ENCODE peak calls at places on chromosomes 4 and X, in five cellular contexts. One of them, this sample, is unnamed.

GRCh38 chr4:165048170-165048569 is 5.5 kb upstream of the TRIM75 start:
- DNase-seq in psoas muscle: no peak
- DNase-seq in heart left ventricle: no peak
- DNase-seq in colonic mucosa: no peak
- DNase-seq in thoracic aorta: no peak
- DNase-seq in this sample: no peak

GRCh38 chr4:1347410-1347864 is 429 bp downstream of the UVSSA start:
- DNase-seq in colonic mucosa: peak
- DNase-seq in psoas muscle: peak
- DNase-seq in thoracic aorta: peak
- DNase-seq in heart left ventricle: peak
- DNase-seq in this sample: peak

GRCh38 chrX:102345916-102346315 is 93.9 kb downstream of the NXF2B start:
- DNase-seq in heart left ventricle: peak
- DNase-seq in psoas muscle: peak
- DNase-seq in colonic mucosa: peak
- DNase-seq in thoracic aorta: peak
- DNase-seq in this sample: peak

GRCh38 chr4:114132830-114133229 is 153.4 kb upstream of the ARSJ start:
- DNase-seq in heart left ventricle: no peak
- DNase-seq in thoracic aorta: no peak
- DNase-seq in colonic mucosa: no peak
- DNase-seq in psoas muscle: no peak
- DNase-seq in this sample: no peak

GRCh38 chrX:110466790-110467189 is 108.1 kb downstream of the RTL9 start:
- DNase-seq in colonic mucosa: no peak
- DNase-seq in psoas muscle: no peak
- DNase-seq in heart left ventricle: no peak
- DNase-seq in thoracic aorta: no peak
- DNase-seq in this sample: no peak

GRCh38 chrX:3440981-3441380 is 94.5 kb upstream of the MXRA5 start:
- DNase-seq in colonic mucosa: no peak
- DNase-seq in thoracic aorta: no peak
- DNase-seq in heart left ventricle: no peak
- DNase-seq in psoas muscle: no peak
- DNase-seq in this sample: no peak

GRCh38 chr4:133347409-133347808 is 198.3 kb downstream of the PCDH10 start:
- DNase-seq in colonic mucosa: no peak
- DNase-seq in heart left ventricle: no peak
- DNase-seq in thoracic aorta: no peak
- DNase-seq in psoas muscle: no peak
- DNase-seq in this sample: no peak

GRCh38 chr4:115851918-115852766 is 738.7 kb upstream of the NDST4 start:
- DNase-seq in thoracic aorta: no peak
- DNase-seq in heart left ventricle: no peak
- DNase-seq in colonic mucosa: peak
- DNase-seq in psoas muscle: no peak
- DNase-seq in this sample: peak

GRCh38 chr4:37641886-37642849 is 44.0 kb downstream of the RELL1 start:
- DNase-seq in heart left ventricle: no peak
- DNase-seq in colonic mucosa: no peak
- DNase-seq in thoracic aorta: no peak
- DNase-seq in psoas muscle: no peak
- DNase-seq in this sample: no peak

GRCh38 chr4:8874003-8874895 is 2.6 kb upstream of the HMX1 start:
- DNase-seq in thoracic aorta: no peak
- DNase-seq in colonic mucosa: no peak
- DNase-seq in psoas muscle: no peak
- DNase-seq in heart left ventricle: no peak
- DNase-seq in this sample: no peak

DNA sequence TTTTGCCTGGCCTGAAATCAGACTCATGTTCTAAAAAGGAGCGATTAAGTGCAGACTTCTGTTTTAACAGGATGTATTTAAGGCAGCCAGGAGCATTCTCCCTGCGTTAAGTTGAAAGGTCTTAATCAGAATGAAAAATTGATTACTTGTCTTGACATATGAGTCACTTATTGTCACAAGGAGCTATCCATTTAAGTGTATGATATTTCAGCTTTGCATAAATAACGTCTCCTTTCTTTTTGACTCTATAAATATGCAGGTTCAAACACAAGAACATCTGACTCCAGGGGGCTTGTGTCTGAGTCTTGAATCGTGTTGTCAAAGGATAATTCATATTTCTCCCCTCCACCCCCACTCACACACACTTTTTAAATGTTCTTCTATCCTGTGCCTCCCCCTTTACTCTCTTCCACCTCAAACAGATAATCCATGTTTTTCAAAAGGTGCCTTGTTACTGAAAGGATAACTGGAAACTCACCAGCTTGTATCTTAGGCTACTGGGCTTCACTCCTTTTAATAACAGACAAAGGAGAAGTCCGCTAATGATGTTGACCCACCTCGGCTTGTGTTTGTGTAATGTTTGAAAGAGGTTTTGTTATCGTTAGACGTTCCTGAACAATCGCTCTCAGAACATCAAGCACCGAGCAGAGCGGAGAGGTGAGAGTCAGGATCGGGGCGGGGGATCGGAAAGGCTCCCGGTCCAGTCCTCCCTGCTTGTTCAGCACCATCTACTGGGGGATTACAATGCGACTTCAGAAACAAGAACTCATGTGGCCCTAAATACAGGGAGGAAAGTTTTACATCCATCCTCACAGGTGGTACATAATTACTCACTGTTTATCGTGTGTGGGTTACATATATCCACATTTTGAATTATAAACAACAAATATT is 107.5 kb upstream of the RPL34 start:
- DNase-seq in psoas muscle: no peak
- DNase-seq in colonic mucosa: peak
- DNase-seq in heart left ventricle: peak
- DNase-seq in thoracic aorta: no peak
- DNase-seq in this sample: peak
- TF ChIP-seq CTCF in psoas muscle: no peak
- TF ChIP-seq CTCF in colonic mucosa: no peak
- TF ChIP-seq CTCF in heart left ventricle: peak
- TF ChIP-seq CTCF in thoracic aorta: no peak
- TF ChIP-seq CTCF in this sample: peak

DNA sequence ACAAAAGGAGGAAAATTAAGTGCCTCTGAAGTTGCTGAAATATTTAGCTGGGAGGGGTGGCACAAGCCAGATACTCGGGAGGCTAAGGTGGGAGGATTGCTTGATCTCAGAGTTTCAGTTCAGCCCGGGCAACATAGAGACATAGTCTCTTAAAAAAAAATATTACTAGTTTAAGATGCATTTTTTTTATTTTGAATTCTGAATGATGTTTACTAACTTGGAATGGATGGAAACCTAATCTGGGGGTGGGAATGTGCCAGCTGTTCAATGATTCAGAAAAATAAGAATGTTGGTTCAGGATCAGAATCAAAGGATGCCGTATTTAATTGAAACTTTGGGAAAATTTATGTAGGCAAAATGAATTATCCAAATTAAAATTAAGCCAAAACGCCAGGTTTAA is 167.2 kb upstream of the ANK2 start:
- DNase-seq in colonic mucosa: no peak
- DNase-seq in thoracic aorta: no peak
- DNase-seq in psoas muscle: no peak
- DNase-seq in heart left ventricle: no peak
- DNase-seq in this sample: no peak
- H3K4me3 ChIP-seq in colonic mucosa: no peak
- H3K4me3 ChIP-seq in thoracic aorta: no peak
- H3K4me3 ChIP-seq in psoas muscle: peak
- H3K4me3 ChIP-seq in heart left ventricle: peak
- H3K4me3 ChIP-seq in this sample: no peak

DNA sequence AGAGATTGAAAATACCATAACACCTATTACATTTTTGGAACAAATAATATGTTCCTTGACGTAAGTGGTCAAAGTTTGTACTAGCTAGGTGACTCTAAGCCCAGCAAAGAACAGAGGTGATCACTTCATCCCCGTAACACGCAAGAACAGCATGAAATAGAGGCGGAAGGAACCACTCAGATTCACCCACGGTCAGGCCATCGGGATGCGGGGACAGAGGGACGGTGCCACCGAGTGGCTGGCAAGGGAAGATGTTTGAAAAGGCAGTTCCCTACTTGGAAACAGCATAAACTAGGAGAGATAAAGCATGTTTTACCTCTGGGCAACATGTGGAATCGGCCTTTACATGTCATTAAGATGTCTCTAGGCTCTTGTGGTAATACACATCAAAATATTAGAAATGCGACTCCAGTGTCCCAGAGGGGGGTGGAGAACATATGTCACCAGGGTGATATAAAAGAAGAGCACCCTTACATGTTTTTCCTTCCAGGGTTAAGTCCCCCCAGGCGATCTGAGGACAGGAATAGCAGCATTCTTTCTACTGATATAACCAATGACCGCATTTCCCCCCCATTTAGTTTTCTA is 84.0 kb downstream of the PHKA2 start:
- DNase-seq in heart left ventricle: no peak
- DNase-seq in thoracic aorta: no peak
- DNase-seq in psoas muscle: no peak
- DNase-seq in colonic mucosa: no peak
- DNase-seq in this sample: no peak
- TF ChIP-seq CTCF in heart left ventricle: peak
- TF ChIP-seq CTCF in thoracic aorta: no peak
- TF ChIP-seq CTCF in psoas muscle: peak
- TF ChIP-seq CTCF in colonic mucosa: no peak
- TF ChIP-seq CTCF in this sample: peak

DNA sequence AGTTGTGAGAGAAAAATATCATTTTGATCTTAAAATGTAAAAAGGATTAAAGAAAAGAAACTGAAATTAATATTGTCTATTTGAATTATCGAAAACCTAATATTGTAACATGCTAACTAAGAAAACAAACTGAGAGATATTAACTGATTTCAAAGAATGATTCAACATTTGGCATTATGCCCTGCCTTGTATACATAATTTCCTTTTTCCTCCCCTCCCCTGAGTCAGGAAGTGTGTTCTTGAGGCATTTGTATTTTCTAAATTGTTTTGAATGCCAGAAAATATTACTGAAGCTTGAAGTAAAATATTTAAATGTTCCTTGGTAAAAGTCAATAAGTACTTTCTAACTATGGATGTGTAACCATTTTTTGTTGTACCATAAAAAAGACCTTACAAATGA is 49.4 kb downstream of the RPS6KA3 start:
- DNase-seq in psoas muscle: no peak
- DNase-seq in thoracic aorta: no peak
- DNase-seq in colonic mucosa: no peak
- DNase-seq in heart left ventricle: no peak
- DNase-seq in this sample: peak
- H3K4me3 ChIP-seq in psoas muscle: peak
- H3K4me3 ChIP-seq in thoracic aorta: no peak
- H3K4me3 ChIP-seq in colonic mucosa: no peak
- H3K4me3 ChIP-seq in heart left ventricle: peak
- H3K4me3 ChIP-seq in this sample: no peak

DNA sequence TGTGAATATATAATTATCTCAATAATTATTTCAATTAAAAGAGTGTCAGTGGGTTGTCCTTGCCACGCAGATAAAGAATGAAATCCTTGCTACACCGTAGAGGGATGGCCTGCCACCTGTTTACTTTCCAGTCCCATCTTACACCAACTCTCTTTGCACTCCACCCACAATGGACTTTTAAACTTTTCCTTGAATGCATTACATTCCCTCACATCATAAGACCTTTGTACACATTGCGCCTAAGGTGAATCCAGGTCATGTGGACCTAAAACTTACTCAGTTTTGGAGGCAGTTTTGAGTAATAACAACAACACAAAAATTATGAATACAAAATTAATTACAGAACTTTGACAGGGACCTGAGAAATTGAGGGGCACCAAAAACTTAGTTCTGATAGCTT is 78.7 kb upstream of the PDE5A start:
- DNase-seq in thoracic aorta: no peak
- DNase-seq in psoas muscle: no peak
- DNase-seq in colonic mucosa: peak
- DNase-seq in heart left ventricle: no peak
- DNase-seq in this sample: no peak
- TF ChIP-seq CTCF in thoracic aorta: no peak
- TF ChIP-seq CTCF in psoas muscle: no peak
- TF ChIP-seq CTCF in colonic mucosa: no peak
- TF ChIP-seq CTCF in heart left ventricle: no peak
- TF ChIP-seq CTCF in this sample: no peak

DNA sequence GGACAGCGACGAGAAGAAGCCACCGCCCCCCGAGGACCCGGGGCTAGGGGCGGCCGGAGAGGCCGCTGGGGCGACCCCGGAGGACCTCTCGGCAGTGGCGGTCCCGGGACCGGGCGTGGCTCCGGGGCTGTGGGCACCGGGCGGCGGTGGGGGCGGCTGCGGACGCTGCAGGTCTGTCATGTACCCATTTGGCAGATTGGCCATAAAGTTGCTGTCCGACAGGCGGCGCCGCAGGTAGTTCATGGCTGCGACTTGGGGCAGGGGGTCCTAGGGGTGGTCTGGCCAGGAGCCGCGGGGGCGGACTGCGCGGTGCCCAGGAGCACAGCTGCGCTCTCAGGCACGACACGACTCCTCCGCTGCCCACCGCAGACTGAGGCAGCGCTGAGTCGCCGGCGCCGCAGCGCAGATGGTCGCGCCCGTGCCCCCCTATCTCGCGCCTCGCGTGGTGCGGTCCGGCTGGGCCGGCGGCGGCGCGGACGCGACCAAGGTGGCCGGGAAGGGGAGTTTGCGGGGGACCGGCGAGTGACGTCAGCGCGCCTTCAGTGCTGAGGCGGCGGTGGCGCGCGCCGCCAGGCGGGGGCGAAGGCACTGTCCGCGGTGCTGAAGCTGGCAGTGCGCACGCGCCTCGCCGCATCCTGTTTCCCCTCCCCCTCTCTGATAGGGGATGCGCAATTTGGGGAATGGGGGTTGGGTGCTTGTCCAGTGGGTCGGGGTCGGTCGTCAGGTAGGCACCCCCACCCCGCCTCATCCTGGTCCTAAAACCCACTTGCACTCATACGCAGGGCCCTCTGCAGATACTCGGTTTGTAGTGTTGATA is at the start of gene SYN1:
- DNase-seq in psoas muscle: peak
- DNase-seq in heart left ventricle: peak
- DNase-seq in colonic mucosa: peak
- DNase-seq in thoracic aorta: no peak
- DNase-seq in this sample: peak
- H3K4me3 ChIP-seq in psoas muscle: peak
- H3K4me3 ChIP-seq in heart left ventricle: peak
- H3K4me3 ChIP-seq in colonic mucosa: peak
- H3K4me3 ChIP-seq in thoracic aorta: peak
- H3K4me3 ChIP-seq in this sample: peak

GRCh38 chrX:130144509-130144908 is 21.1 kb downstream of the AIFM1 start:
- DNase-seq in thoracic aorta: no peak
- DNase-seq in psoas muscle: no peak
- DNase-seq in heart left ventricle: no peak
- DNase-seq in colonic mucosa: no peak
- DNase-seq in this sample: no peak
- TF ChIP-seq CTCF in thoracic aorta: no peak
- TF ChIP-seq CTCF in psoas muscle: no peak
- TF ChIP-seq CTCF in heart left ventricle: no peak
- TF ChIP-seq CTCF in colonic mucosa: no peak
- TF ChIP-seq CTCF in this sample: no peak

DNA sequence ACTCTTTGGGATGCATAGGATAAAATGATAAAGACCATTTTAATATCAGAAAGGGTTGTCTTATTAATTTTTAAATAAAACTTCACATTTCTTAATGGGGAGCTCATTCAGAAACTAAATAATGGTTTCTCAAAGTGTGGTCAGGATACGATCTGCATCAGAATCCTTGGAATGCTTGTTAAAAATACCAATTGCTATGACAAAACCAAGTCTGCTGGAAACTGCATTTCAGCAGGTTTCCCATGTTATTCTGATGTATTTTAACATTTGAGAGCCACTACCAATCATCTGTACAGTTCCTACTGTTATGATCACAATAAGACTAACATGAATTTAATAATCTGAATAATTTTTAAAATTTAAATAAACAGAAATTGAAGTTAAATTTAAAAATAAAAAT is 115.1 kb downstream of the SOWAHB start:
- DNase-seq in heart left ventricle: no peak
- DNase-seq in thoracic aorta: no peak
- DNase-seq in psoas muscle: no peak
- DNase-seq in colonic mucosa: no peak
- DNase-seq in this sample: peak
- H3K4me3 ChIP-seq in heart left ventricle: no peak
- H3K4me3 ChIP-seq in thoracic aorta: no peak
- H3K4me3 ChIP-seq in psoas muscle: no peak
- H3K4me3 ChIP-seq in colonic mucosa: no peak
- H3K4me3 ChIP-seq in this sample: no peak

This sample was measured in astrocyte of the cerebellum.